ENCODE peak calls at places on chromosomes 2 and 18, in six cellular contexts. E is activated B cell treated with CpG ODN at 0.5 μM for 24 hours, I is Calu3, J is HepG2, S is AG04450, T is lower leg skin. R is an unnamed sample.

GRCh38 chr2:203737360-203737759 is 30.9 kb downstream of the CD28 start:
- DNase-seq in T (no peak), S (no peak), E (no peak), J (no peak), I (no peak), R (no peak)

GRCh38 chr2:118046628-118047210 is 32.8 kb upstream of the CCDC93 start:
- DNase-seq in T (no peak), I (no peak), J (peak; percentile 42), S (no peak), E (no peak), R (no peak)

GRCh38 chr18:80175451-80176235 is 66.6 kb downstream of the ADNP2 start:
- DNase-seq in E (no peak), J (no peak), T (no peak), S (no peak), I (no peak), R (no peak)

GRCh38 chr2:20590704-20591515 is 60.0 kb downstream of the HS1BP3 start:
- DNase-seq in T (peak; percentile 77), E (no peak), I (no peak), S (no peak), J (no peak), R (peak; percentile 12)

GRCh38 chr18:13362617-13363016 is 144.1 kb downstream of the LDLRAD4 start:
- DNase-seq in I (no peak), J (no peak), S (no peak), T (no peak), E (no peak), R (no peak)

GRCh38 chr18:75317723-75318122 is 107.1 kb downstream of the TSHZ1 start:
- DNase-seq in J (no peak), I (no peak), E (no peak), T (no peak), S (no peak), R (no peak)

GRCh38 chr2:168687314-168687713 is 115.1 kb upstream of the NOSTRIN start:
- DNase-seq in J (no peak), I (peak; percentile 13), T (no peak), S (no peak), E (no peak), R (no peak)

GRCh38 chr2:172725741-172726140 is 9.9 kb upstream of the RAPGEF4 start:
- DNase-seq in I (no peak), E (no peak), S (no peak), T (no peak), J (no peak), R (no peak)

GRCh38 chr18:9323750-9324445 is 10.7 kb upstream of the TWSG1 start:
- DNase-seq in S (peak; percentile 69), I (no peak), T (no peak), J (no peak), E (no peak), R (no peak)

GRCh38 chr2:55224761-55225261 is 7.3 kb downstream of the CLHC1 start:
- DNase-seq in T (no peak), I (no peak), J (no peak), S (no peak), E (peak; percentile 21), R (peak; percentile 53)

GRCh38 chr2:239824051-239824694 is 201.0 kb downstream of the NDUFA10 start:
- DNase-seq in E (no peak), S (no peak), J (peak; percentile 66), T (peak; percentile 50), I (peak; percentile 59), R (no peak)

GRCh38 chr18:39561136-39561535 is 1995.5 kb upstream of the CELF4 start:
- DNase-seq in E (no peak), T (no peak), I (no peak), S (no peak), J (no peak), R (no peak)

GRCh38 chr18:936941-937340 is 32.3 kb downstream of the ADCYAP1 start:
- DNase-seq in T (no peak), S (no peak), J (no peak), E (no peak), I (no peak), R (no peak)

GRCh38 chr2:239440511-239440959 is 39.7 kb upstream of the HDAC4 start:
- DNase-seq in J (peak; percentile 79), T (peak; percentile 84), I (no peak), E (no peak), S (no peak), R (no peak)

GRCh38 chr2:160039166-160039903 is 23.1 kb downstream of the PLA2R1 start:
- DNase-seq in S (no peak), E (no peak), T (no peak), J (no peak), I (no peak), R (no peak)

GRCh38 chr2:105869318-105869717 is 124.6 kb downstream of the NCK2 start:
- DNase-seq in T (peak; percentile 83), E (no peak), I (no peak), S (no peak), J (no peak), R (no peak)

GRCh38 chr2:20165677-20166509 is 59.0 kb downstream of the SDC1 start:
- DNase-seq in S (no peak), J (no peak), I (no peak), T (peak; percentile 72), E (no peak), R (no peak)

GRCh38 chr2:156687126-156687525 is 250.9 kb downstream of the GPD2 start:
- DNase-seq in E (no peak), J (no peak), T (no peak), S (no peak), I (no peak), R (no peak)

GRCh38 chr2:172178035-172178434 is 75.3 kb upstream of the DLX2 start:
- DNase-seq in E (no peak), T (no peak), J (no peak), S (no peak), I (no peak), R (no peak)

GRCh38 chr2:153477641-153478288 is 797 bp downstream of the RPRM start:
- DNase-seq in E (no peak), I (no peak), T (peak; percentile 83), J (no peak), S (no peak), R (peak; percentile 22)

GRCh38 chr2:153476491-153477095 is 2.0 kb downstream of the RPRM start:
- DNase-seq in J (no peak), I (no peak), S (no peak), T (no peak), E (no peak), R (peak; percentile 40)

GRCh38 chr2:153479527-153479926 is 965 bp upstream of the RPRM start:
- DNase-seq in J (no peak), E (no peak), T (no peak), S (no peak), I (no peak), R (no peak)

GRCh38 chr2:153478289-153479261 is at the start of gene RPRM:
- DNase-seq in S (peak; percentile 1), J (peak; percentile 35), T (peak; percentile 92), E (peak; percentile 52), I (peak; percentile 82), R (peak; percentile 85)

DNA sequence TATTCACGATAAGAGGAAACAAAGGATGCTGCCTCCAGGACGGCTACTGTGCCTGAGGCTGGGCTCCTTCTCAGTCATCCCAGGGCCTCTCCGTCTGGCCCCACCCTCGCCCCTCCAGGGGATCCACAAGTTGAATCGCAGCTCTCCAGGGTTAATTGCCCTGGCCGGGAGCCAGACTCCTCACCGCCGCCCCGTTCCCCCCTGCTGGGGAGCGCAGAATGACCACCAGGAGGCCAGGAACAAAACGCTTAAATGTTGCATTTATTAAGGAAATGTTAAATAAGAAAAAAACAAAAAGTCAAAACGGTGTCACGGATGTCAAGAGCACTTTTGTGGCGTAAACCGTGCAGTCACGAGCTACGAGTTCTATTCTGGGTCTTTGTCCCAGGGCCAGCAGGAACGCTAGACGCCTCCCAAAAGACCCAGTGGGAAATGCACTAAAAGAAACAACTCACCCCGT is 1.4 kb downstream of the RPRM start:
- DNase-seq in I (peak; percentile 10), E (no peak), S (no peak), J (no peak), T (peak; percentile 83), R (peak; percentile 71)
- TF ChIP-seq CTCF in I (no peak), E (no peak), S (no peak), J (no peak), T (no peak), R (peak; percentile 48)

DNA sequence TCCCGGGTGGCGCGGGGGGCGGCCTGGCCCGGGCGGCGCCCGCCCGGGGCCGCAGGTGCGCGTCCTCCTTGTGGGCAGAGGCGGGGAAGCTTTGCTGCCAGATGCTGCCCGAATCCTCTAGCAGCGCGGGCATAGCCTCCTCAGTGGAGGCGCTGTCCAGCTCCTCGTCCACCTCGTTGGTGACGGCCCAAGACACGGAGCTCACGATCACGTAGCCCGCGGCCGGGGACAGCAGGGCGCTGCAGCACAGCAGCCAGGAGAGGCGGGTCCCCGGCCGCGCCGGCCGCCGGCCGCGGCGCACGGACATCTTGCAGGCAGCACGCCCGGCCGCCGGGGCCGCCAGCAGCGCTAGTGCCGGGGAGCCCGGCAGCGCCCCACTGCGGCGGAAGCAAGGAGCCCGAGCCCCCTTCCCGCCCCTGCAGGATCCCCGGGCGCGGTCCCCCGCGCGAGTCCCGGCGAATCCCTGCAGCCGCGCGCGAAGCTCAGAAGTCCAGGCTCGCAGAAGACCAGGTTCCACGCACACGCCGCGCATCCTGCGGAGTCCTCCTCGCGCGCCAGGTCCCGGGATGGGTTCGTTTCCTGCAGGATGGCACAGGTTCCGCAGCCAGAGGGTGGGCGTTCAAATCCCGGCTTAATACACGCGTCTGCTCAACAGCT is at the start of gene CREG2:
- DNase-seq in E (peak; percentile 44), S (no peak), I (peak; percentile 86), J (peak; percentile 40), T (no peak), R (peak; percentile 87)
- TF ChIP-seq CTCF in E (no peak), S (peak; percentile 52), I (no peak), J (peak; percentile 69), T (no peak), R (peak; percentile 71)

GRCh38 chr2:227163998-227164744 is at the start of the genes COL4A3 and COL4A4:
- DNase-seq in I (peak; percentile 82), S (no peak), T (peak; percentile 85), J (no peak), E (peak; percentile 54), R (peak; percentile 58)
- TF ChIP-seq CTCF in I (no peak), S (no peak), T (no peak), J (no peak), E (no peak), R (no peak)

GRCh38 chr2:128172191-128172590 is 81.2 kb downstream of the UGGT1 start:
- DNase-seq in S (no peak), J (peak; percentile 55), E (no peak), T (no peak), I (peak; percentile 3), R (no peak)
- TF ChIP-seq CTCF in S (peak; percentile 55), J (peak; percentile 85), E (no peak), T (no peak), I (no peak), R (peak; percentile 35)

GRCh38 chr2:42960835-42961165 is 168.4 kb upstream of the HAAO start:
- DNase-seq in T (no peak), I (no peak), E (no peak), J (no peak), S (no peak), R (no peak)

GRCh38 chr2:42959993-42960834 is 167.8 kb upstream of the HAAO start:
- DNase-seq in T (no peak), S (no peak), E (no peak), I (no peak), J (no peak), R (no peak)

GRCh38 chr2:42962521-42962953 is 170.2 kb upstream of the HAAO start:
- DNase-seq in I (no peak), J (no peak), S (no peak), E (no peak), T (no peak), R (no peak)

GRCh38 chr2:42961948-42962347 is 169.6 kb upstream of the HAAO start:
- DNase-seq in J (no peak), S (no peak), I (no peak), E (no peak), T (no peak), R (no peak)

GRCh38 chr2:42961385-42961800 is 169.0 kb upstream of the HAAO start:
- DNase-seq in E (no peak), S (no peak), T (peak; percentile 93), J (no peak), I (no peak), R (no peak)
- TF ChIP-seq CTCF in E (no peak), S (no peak), T (no peak), J (no peak), I (no peak), R (no peak)

R was measured in glutamatergic neuron.